ENCODE peak calls at places on chromosomes 7 and 10, in four cellular contexts. C is SK-N-SH, M is ovary, E is IMR-90. S is an unnamed sample.
A peak's percentile ranks its signal among the peaks of the same experiment; 100 is the strongest.

GRCh38 chr7:134954197-134955082 is 31.9 kb upstream of the AGBL3 start:
- DNase-seq in M (no peak), C (peak; percentile 44), E (peak; percentile 54), S (no peak)

GRCh38 chr10:14016011-14016536 is 314.6 kb downstream of the FRMD4A start:
- DNase-seq in C (no peak), E (peak; percentile 54), M (no peak), S (no peak)

GRCh38 chr10:114697061-114697598 is 39.1 kb upstream of the ABLIM1 start:
- DNase-seq in C (no peak), E (peak; percentile 37), M (no peak), S (no peak)

GRCh38 chr10:133260895-133261725 is 15.6 kb downstream of the ADAM8 start:
- DNase-seq in M (peak; percentile 53), C (peak; percentile 83), E (no peak), S (no peak)

GRCh38 chr7:155214328-155214986 is 83.2 kb upstream of the INSIG1 start:
- DNase-seq in M (no peak), C (no peak), E (no peak), S (no peak)

GRCh38 chr7:140238778-140239652 is 62.2 kb upstream of the KDM7A start:
- DNase-seq in M (no peak), E (no peak), C (no peak), S (no peak)

GRCh38 chr10:87734987-87735827 is 75.5 kb downstream of the PAPSS2 start:
- DNase-seq in C (peak; percentile 66), E (peak; percentile 51), M (peak; percentile 40), S (no peak)

GRCh38 chr10:115503546-115503945 is 410.4 kb downstream of the ATRNL1 start:
- DNase-seq in C (no peak), E (no peak), M (no peak), S (no peak)

GRCh38 chr7:30595461-30596042 is 874 bp downstream of the GARS1 start:
- DNase-seq in M (no peak), C (peak; percentile 26), E (no peak), S (no peak)

GRCh38 chr7:141685285-141686035 is 16.5 kb downstream of the DENND11 start:
- DNase-seq in M (no peak), E (no peak), C (no peak), S (no peak)

GRCh38 chr10:6363516-6363915 is 160.8 kb downstream of the PFKFB3 start:
- DNase-seq in M (no peak), C (no peak), E (no peak), S (no peak)

GRCh38 chr10:86536294-86536861 is 14.8 kb upstream of the WAPL start:
- DNase-seq in M (no peak), C (no peak), E (no peak), S (no peak)

GRCh38 chr10:124626759-124627380 is 117.3 kb downstream of the FAM53B start:
- DNase-seq in M (no peak), C (no peak), E (no peak), S (no peak)

GRCh38 chr7:155477469-155477868 is 19.5 kb downstream of the EN2 start:
- DNase-seq in C (no peak), M (no peak), E (no peak), S (no peak)

GRCh38 chr10:124632064-124632531 is 112.1 kb downstream of the FAM53B start:
- DNase-seq in C (peak; percentile 58), M (peak; percentile 84), E (no peak), S (no peak)

GRCh38 chr10:109149666-109150350 is 773.5 kb downstream of the XPNPEP1 start:
- DNase-seq in C (no peak), E (no peak), M (no peak), S (no peak)

GRCh38 chr7:102431617-102432298 is 1.6 kb upstream of the ORAI2 start:
- DNase-seq in E (no peak), C (no peak), M (no peak), S (no peak)

GRCh38 chr7:73717025-73717807 is 2.3 kb downstream of the STX1A start:
- DNase-seq in C (no peak), M (no peak), E (peak; percentile 26), S (no peak)

GRCh38 chr10:132133005-132133404 is 53.7 kb upstream of the DPYSL4 start:
- DNase-seq in M (no peak), C (peak; percentile 88), E (no peak), S (peak; percentile 4)

GRCh38 chr7:21407806-21408480 is 19.9 kb upstream of the SP4 start:
- DNase-seq in E (no peak), C (no peak), M (no peak), S (no peak)

GRCh38 chr7:104984591-104985258 is 29.3 kb upstream of the KMT2E start:
- DNase-seq in C (no peak), M (no peak), E (no peak), S (no peak)

GRCh38 chr7:51297986-51298385 is 18.6 kb downstream of the COBL start:
- DNase-seq in C (no peak), E (no peak), M (no peak), S (no peak)

GRCh38 chr7:51301806-51302205 is 14.8 kb downstream of the COBL start:
- DNase-seq in M (no peak), C (no peak), E (no peak), S (no peak)

GRCh38 chr7:51298912-51299311 is 17.7 kb downstream of the COBL start:
- DNase-seq in E (no peak), C (no peak), M (no peak), S (no peak)

GRCh38 chr7:51300762-51301674 is 15.6 kb downstream of the COBL start:
- DNase-seq in C (no peak), E (no peak), M (no peak), S (no peak)

GRCh38 chr7:51299391-51300133 is 17.0 kb downstream of the COBL start:
- DNase-seq in M (no peak), C (no peak), E (no peak), S (no peak)
- TF ChIP-seq CTCF in M (no peak), C (no peak), E (no peak), S (no peak)

GRCh38 chr7:7902845-7903244 is 65.8 kb upstream of the GLCCI1 start:
- DNase-seq in M (no peak), C (no peak), E (no peak), S (no peak)

GRCh38 chr7:7895754-7896153 is 72.8 kb upstream of the GLCCI1 start:
- DNase-seq in E (no peak), M (no peak), C (no peak), S (no peak)

GRCh38 chr7:7898155-7898554 is 70.4 kb upstream of the GLCCI1 start:
- DNase-seq in C (no peak), M (no peak), E (no peak), S (no peak)

GRCh38 chr7:7895004-7895650 is 73.5 kb upstream of the GLCCI1 start:
- DNase-seq in E (no peak), M (no peak), C (no peak), S (no peak)

GRCh38 chr7:7897509-7897908 is 71.1 kb upstream of the GLCCI1 start:
- DNase-seq in C (no peak), E (no peak), M (no peak), S (no peak)
- H3K4me3 ChIP-seq in C (no peak overlapping the region), E (no peak overlapping the region), M (no peak overlapping the region), S (no peak overlapping the region)

DNA sequence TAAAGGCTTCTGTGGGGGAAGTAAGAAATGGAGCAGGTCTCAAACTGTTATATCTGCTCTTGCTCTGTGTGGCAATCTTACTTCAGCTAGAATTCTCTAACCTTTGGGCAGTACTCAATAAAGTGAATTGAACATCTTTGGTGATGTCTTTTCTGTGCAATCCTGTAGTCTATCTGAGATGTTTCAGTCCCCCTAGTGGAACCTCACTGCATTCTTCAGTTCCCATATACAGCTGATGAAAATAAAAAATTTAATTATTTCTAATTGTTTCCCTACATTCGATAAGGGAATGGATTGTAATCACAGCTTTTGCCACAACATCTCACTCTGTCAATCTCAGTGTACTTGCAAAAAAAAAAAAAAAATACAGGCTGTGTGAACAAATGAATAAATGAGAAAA is 522.6 kb downstream of the DNAJB9 start:
- DNase-seq in M (no peak), E (no peak), C (peak; percentile 7), S (no peak)
- TF ChIP-seq CTCF in M (no peak), E (no peak), C (no peak), S (no peak)

GRCh38 chr7:101094791-101095375 is 9.6 kb downstream of the TRIM56 start:
- DNase-seq in M (no peak), E (peak; percentile 67), C (peak; percentile 80), S (no peak)
- H3K4me3 ChIP-seq in M (no peak overlapping the region), E (no peak overlapping the region), C (peak overlapping the region; percentile 9), S (no peak overlapping the region)